ENCODE peak calls at places on chromosomes 6 and 20, in nine cellular contexts. R, T, Z, I, F, U, Q, H and P are unnamed samples. For H3K27me3 and H3K4me1, the result is how much of the 10 kb centered on the place peaks cover.

GRCh38 chr6:25053875-25054371 is 118.2 kb upstream of the RIPOR2 start:
- DNase-seq in R (no peak), T (no peak), Z (no peak), I (no peak), F (no peak), U (peak), Q (no peak), H (no peak), P (no peak)

GRCh38 chr6:96032646-96033045 is 16.9 kb downstream of the FUT9 start:
- DNase-seq in R (no peak), T (no peak), Z (no peak), I (no peak), F (no peak), U (no peak), Q (no peak), H (no peak), P (no peak)

GRCh38 chr20:40685349-40685748 is 3.7 kb downstream of the MAFB start:
- DNase-seq in R (no peak), T (no peak), Z (no peak), I (no peak), F (no peak), U (no peak), Q (no peak), H (no peak), P (no peak)

GRCh38 chr20:58024241-58024721 is 204.2 kb downstream of the ANKRD60 start:
- DNase-seq in R (no peak), T (no peak), Z (no peak), I (peak), F (no peak), U (no peak), Q (no peak), H (no peak), P (no peak)

GRCh38 chr6:19535351-19535750 is 301.8 kb upstream of the ID4 start:
- DNase-seq in R (no peak), T (no peak), Z (no peak), I (no peak), F (no peak), U (no peak), Q (no peak), H (no peak), P (peak)

GRCh38 chr6:32562931-32563330 is 26.7 kb downstream of the HLA-DRB1 start:
- DNase-seq in R (no peak), T (no peak), Z (no peak), I (no peak), F (no peak), U (no peak), Q (no peak), H (no peak), P (no peak)

GRCh38 chr20:43800186-43800585 is 73.4 kb upstream of the GTSF1L start:
- DNase-seq in R (no peak), T (no peak), Z (no peak), I (no peak), F (no peak), U (no peak), Q (no peak), H (no peak), P (no peak)

GRCh38 chr20:60138263-60139127 is 180.3 kb downstream of the CDH26 start:
- DNase-seq in R (peak), T (no peak), Z (no peak), I (peak), F (peak), U (peak), Q (peak), H (no peak), P (no peak)

GRCh38 chr6:13319891-13320564 is 8.3 kb downstream of the TBC1D7 start:
- DNase-seq in R (no peak), T (no peak), Z (no peak), I (no peak), F (no peak), U (no peak), Q (no peak), H (no peak), P (no peak)

GRCh38 chr6:41548098-41548840 is 2.1 kb downstream of the FOXP4 start:
- DNase-seq in R (no peak), T (no peak), Z (no peak), I (no peak), F (no peak), U (no peak), Q (peak), H (no peak), P (no peak)

GRCh38 chr20:3654326-3655031 is 8.7 kb downstream of the GFRA4 start:
- DNase-seq in R (no peak), T (no peak), Z (no peak), I (no peak), F (no peak), U (no peak), Q (no peak), H (peak), P (no peak)

GRCh38 chr6:77876300-77876699 is 223.5 kb downstream of the MEI4 start:
- DNase-seq in R (no peak), T (no peak), Z (no peak), I (no peak), F (no peak), U (no peak), Q (no peak), H (no peak), P (no peak)

GRCh38 chr6:130293800-130294199 is 71.0 kb upstream of the SAMD3 start:
- DNase-seq in R (no peak), T (no peak), Z (peak), I (peak), F (peak), U (peak), Q (no peak), H (no peak), P (peak)

GRCh38 chr6:144857086-144857485 is 572.0 kb downstream of the UTRN start:
- DNase-seq in R (no peak), T (no peak), Z (no peak), I (no peak), F (no peak), U (no peak), Q (no peak), H (no peak), P (no peak)

GRCh38 chr6:159941286-159942113 is 27.4 kb upstream of the IGF2R start:
- DNase-seq in R (no peak), T (no peak), Z (peak), I (no peak), F (peak), U (peak), Q (no peak), H (no peak), P (no peak)

GRCh38 chr6:128456510-128457244 is 63.7 kb downstream of the PTPRK start:
- DNase-seq in R (no peak), T (no peak), Z (no peak), I (no peak), F (no peak), U (no peak), Q (no peak), H (no peak), P (no peak)

GRCh38 chr6:167130008-167130677 is 7.2 kb downstream of the CCR6 start:
- DNase-seq in R (no peak), T (no peak), Z (no peak), I (no peak), F (no peak), U (no peak), Q (no peak), H (no peak), P (no peak)

GRCh38 chr6:82362868-82363267 is 749 bp upstream of the TPBG start:
- DNase-seq in R (no peak), T (no peak), Z (no peak), I (no peak), F (no peak), U (peak), Q (no peak), H (no peak), P (no peak)

GRCh38 chr6:31075528-31075927 is 36.8 kb downstream of the C6orf15 start:
- DNase-seq in R (no peak), T (no peak), Z (no peak), I (no peak), F (no peak), U (peak), Q (no peak), H (no peak), P (no peak)

GRCh38 chr6:166112580-166112979 is 55.1 kb downstream of the TBXT start:
- DNase-seq in R (no peak), T (no peak), Z (no peak), I (no peak), F (no peak), U (peak), Q (no peak), H (no peak), P (peak)

GRCh38 chr20:33814238-33814712 is 3.1 kb downstream of the CHMP4B start:
- DNase-seq in R (no peak), T (no peak), Z (no peak), I (peak), F (peak), U (peak), Q (no peak), H (no peak), P (no peak)

GRCh38 chr6:126574301-126574700 is 234.4 kb downstream of the CENPW start:
- DNase-seq in R (no peak), T (no peak), Z (no peak), I (no peak), F (no peak), U (no peak), Q (no peak), H (no peak), P (peak)

GRCh38 chr20:37640600-37641561 is 52.9 kb upstream of the CTNNBL1 start:
- DNase-seq in R (no peak), T (no peak), Z (no peak), I (no peak), F (no peak), U (peak), Q (no peak), H (peak), P (no peak)

GRCh38 chr6:53898026-53898795 is 103.4 kb downstream of the LRRC1 start:
- DNase-seq in R (no peak), T (no peak), Z (no peak), I (no peak), F (no peak), U (peak), Q (no peak), H (no peak), P (no peak)

GRCh38 chr6:56849876-56850275 is 105.0 kb upstream of the BEND6 start:
- DNase-seq in R (no peak), T (no peak), Z (no peak), I (no peak), F (no peak), U (peak), Q (no peak), H (no peak), P (no peak)

GRCh38 chr6:5116243-5116991 is 31.3 kb downstream of the PPP1R3G start:
- DNase-seq in R (no peak), T (no peak), Z (no peak), I (no peak), F (no peak), U (peak), Q (no peak), H (no peak), P (no peak)

GRCh38 chr20:37897008-37897548 is 5.8 kb upstream of the VSTM2L start:
- DNase-seq in R (peak), T (no peak), Z (no peak), I (no peak), F (no peak), U (no peak), Q (no peak), H (peak), P (peak)

GRCh38 chr6:27575594-27576361 is 102.9 kb upstream of the ZNF184 start:
- DNase-seq in R (no peak), T (no peak), Z (peak), I (no peak), F (no peak), U (no peak), Q (no peak), H (no peak), P (no peak)

GRCh38 chr6:6002809-6003333 is 3.9 kb downstream of the NRN1 start:
- DNase-seq in R (no peak), T (no peak), Z (no peak), I (no peak), F (no peak), U (no peak), Q (no peak), H (no peak), P (no peak)

GRCh38 chr6:169778646-169779045 is 27.2 kb downstream of the ERMARD start:
- DNase-seq in R (no peak), T (no peak), Z (no peak), I (peak), F (no peak), U (no peak), Q (no peak), H (no peak), P (no peak)

GRCh38 chr20:38127920-38128528 is 37.0 kb downstream of the TGM2 start:
- DNase-seq in R (no peak), T (no peak), Z (no peak), I (no peak), F (no peak), U (no peak), Q (no peak), H (no peak), P (no peak)

GRCh38 chr6:45310118-45310788 is 17.9 kb upstream of the RUNX2 start:
- DNase-seq in R (no peak), T (no peak), Z (no peak), I (no peak), F (peak), U (no peak), Q (no peak), H (no peak), P (no peak)

GRCh38 chr6:25017932-25018581 is 82.3 kb upstream of the RIPOR2 start:
- DNase-seq in R (peak), T (peak), Z (peak), I (peak), F (peak), U (peak), Q (peak), H (peak), P (peak)

GRCh38 chr20:17960927-17961599 is 7.5 kb downstream of the SNX5 start:
- DNase-seq in R (peak), T (no peak), Z (no peak), I (peak), F (no peak), U (peak), Q (no peak), H (no peak), P (peak)
- H3K4me3 ChIP-seq in R (peak), T (no peak), Z (no peak), I (no peak), F (no peak), U (peak), Q (no peak), H (no peak), P (no peak)

GRCh38 chr20:47782920-47783552 is 2.2 kb downstream of the SULF2 start:
- DNase-seq in R (no peak), T (no peak), Z (no peak), I (no peak), F (peak), U (no peak), Q (no peak), H (no peak), P (no peak)

GRCh38 chr20:47785321-47785899 is at the start of gene SULF2:
- DNase-seq in R (peak), T (no peak), Z (no peak), I (peak), F (peak), U (peak), Q (peak), H (peak), P (peak)

GRCh38 chr20:47785900-47786762 is 850 bp upstream of the SULF2 start:
- DNase-seq in R (peak), T (no peak), Z (peak), I (peak), F (peak), U (peak), Q (peak), H (peak), P (peak)

GRCh38 chr20:47784256-47784598 is 1.1 kb downstream of the SULF2 start:
- DNase-seq in R (no peak), T (no peak), Z (no peak), I (no peak), F (no peak), U (no peak), Q (no peak), H (no peak), P (no peak)

GRCh38 chr20:47784599-47785320 is 521 bp downstream of the SULF2 start:
- DNase-seq in R (peak), T (no peak), Z (no peak), I (peak), F (peak), U (peak), Q (peak), H (peak), P (peak)
- H3K27me3 ChIP-seq in R (under half), T (under half), Z (under half), I (under half), F (under half), U (half or more), Q (under half), H (under half), P (under half)

GRCh38 chr20:20267685-20268429 is 100.0 kb upstream of the INSM1 start:
- DNase-seq in R (no peak), T (no peak), Z (no peak), I (no peak), F (no peak), U (no peak), Q (no peak), H (peak), P (peak)
- H3K4me1 ChIP-seq in R (under half), T (under half), Z (under half), I (under half), F (under half), U (under half), Q (under half), H (under half), P (under half)

GRCh38 chr6:168647271-168647670 is 206.3 kb downstream of the SMOC2 start:
- DNase-seq in R (no peak), T (no peak), Z (no peak), I (no peak), F (no peak), U (no peak), Q (no peak), H (no peak), P (peak)

GRCh38 chr6:168649209-168649608 is 208.2 kb downstream of the SMOC2 start:
- DNase-seq in R (no peak), T (no peak), Z (no peak), I (no peak), F (no peak), U (no peak), Q (no peak), H (no peak), P (no peak)

GRCh38 chr6:168650686-168651085 is 209.7 kb downstream of the SMOC2 start:
- DNase-seq in R (no peak), T (no peak), Z (no peak), I (no peak), F (no peak), U (no peak), Q (no peak), H (no peak), P (no peak)

GRCh38 chr6:168648730-168649129 is 207.7 kb downstream of the SMOC2 start:
- DNase-seq in R (no peak), T (no peak), Z (no peak), I (no peak), F (no peak), U (no peak), Q (no peak), H (no peak), P (no peak)

DNA sequence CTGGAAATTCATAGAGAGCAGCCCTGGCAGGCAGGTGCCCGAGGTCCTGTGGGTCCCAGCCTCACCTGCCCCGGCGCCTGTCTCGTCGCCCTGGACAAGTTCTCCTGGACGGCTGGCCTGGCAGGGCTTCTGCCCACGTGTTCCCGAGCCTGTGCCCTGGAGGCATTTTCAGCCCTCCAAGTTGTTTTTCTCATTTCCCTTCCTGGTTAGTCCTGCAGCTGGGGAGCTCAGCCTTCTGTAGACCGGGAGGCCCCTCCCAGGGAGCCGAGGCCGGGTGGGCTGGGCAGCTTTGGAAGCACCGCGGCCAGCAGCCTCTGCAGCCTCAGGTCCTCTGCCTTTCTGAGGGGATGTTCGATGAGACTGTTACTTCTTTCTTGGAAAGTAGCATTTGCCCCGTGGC is 207.3 kb downstream of the SMOC2 start:
- DNase-seq in R (no peak), T (no peak), Z (no peak), I (no peak), F (no peak), U (no peak), Q (no peak), H (peak), P (peak)
- H3K4me3 ChIP-seq in R (peak), T (no peak), Z (no peak), I (no peak), F (no peak), U (no peak), Q (no peak), H (peak), P (no peak)

DNA sequence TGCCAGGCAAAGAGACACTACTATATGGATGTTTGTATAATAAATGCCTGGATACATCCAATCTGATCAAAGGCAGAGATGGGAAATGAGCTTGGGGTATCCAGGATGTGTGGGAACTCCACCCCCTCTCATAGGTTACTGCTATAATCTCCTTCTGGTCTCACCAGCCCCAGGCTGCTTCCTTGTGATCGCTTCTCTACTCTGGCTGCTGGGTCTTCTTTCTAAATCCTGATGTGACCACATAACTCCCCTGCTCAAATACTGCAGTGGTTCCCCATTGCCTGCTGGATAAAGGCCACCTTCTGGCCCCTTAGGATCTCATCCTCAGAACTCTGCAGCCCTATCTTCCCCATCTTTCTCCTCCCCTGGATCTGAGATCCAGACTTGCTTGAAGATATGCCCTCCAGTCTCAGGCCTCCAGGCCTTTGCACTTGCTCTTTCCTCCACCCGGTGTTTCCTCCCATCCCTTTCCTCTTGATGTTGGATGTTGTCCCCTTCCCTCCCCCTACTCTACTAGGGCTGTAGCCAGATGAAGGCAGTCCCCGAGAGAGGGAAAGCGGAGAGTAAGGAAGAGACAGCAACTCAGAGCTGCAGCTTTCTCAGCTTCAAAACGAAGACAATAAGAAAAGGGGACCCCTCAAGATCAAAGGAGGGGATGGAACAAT is 828 bp upstream of the XKR7 start:
- DNase-seq in R (no peak), T (no peak), Z (no peak), I (no peak), F (no peak), U (no peak), Q (no peak), H (no peak), P (no peak)
- H3K27me3 ChIP-seq in R (half or more), T (under half), Z (half or more), I (under half), F (half or more), U (half or more), Q (under half), H (under half), P (under half)

GRCh38 chr6:63674635-63675034 is 39.0 kb downstream of the PHF3 start:
- DNase-seq in R (no peak), T (no peak), Z (no peak), I (no peak), F (no peak), U (no peak), Q (no peak), H (no peak), P (no peak)

GRCh38 chr6:63673692-63674091 is 38.1 kb downstream of the PHF3 start:
- DNase-seq in R (no peak), T (no peak), Z (no peak), I (no peak), F (no peak), U (no peak), Q (no peak), H (no peak), P (no peak)

GRCh38 chr6:63675138-63675537 is 39.5 kb downstream of the PHF3 start:
- DNase-seq in R (no peak), T (no peak), Z (no peak), I (no peak), F (no peak), U (no peak), Q (no peak), H (no peak), P (no peak)

GRCh38 chr6:63671098-63671754 is 35.6 kb downstream of the PHF3 start:
- DNase-seq in R (no peak), T (no peak), Z (no peak), I (no peak), F (no peak), U (no peak), Q (no peak), H (no peak), P (no peak)

DNA sequence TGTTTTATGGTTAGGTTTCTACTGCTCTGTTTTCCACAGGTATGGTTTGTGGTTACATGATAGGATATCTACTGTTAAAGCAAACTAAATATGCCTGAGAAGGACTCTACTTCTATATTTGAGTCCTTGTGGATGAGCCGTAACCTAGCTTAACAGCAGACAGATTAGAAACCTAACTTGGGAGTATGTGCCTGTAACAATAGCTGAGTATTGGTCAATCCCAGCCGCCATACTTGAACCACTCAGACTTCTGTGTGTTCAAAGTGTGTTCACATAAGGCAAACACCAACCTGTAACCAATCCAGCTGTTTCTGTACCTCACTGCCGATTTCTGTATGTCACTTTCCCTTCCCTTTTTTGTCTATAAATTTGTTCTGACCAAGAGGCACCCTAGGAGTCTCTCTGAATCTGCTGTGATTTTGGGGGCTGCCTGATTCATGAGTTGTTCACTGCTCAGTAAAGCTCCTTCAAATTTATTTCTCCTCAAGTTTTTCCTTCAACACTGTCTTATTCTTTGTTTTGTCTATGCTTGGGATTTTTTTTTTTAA is 37.1 kb downstream of the PHF3 start:
- DNase-seq in R (no peak), T (no peak), Z (no peak), I (no peak), F (no peak), U (no peak), Q (no peak), H (no peak), P (no peak)
- H3K4me1 ChIP-seq in R (half or more), T (under half), Z (under half), I (under half), F (under half), U (under half), Q (half or more), H (under half), P (under half)

GRCh38 chr6:133894369-133894768 is 5.5 kb downstream of the TCF21 start:
- DNase-seq in R (no peak), T (no peak), Z (no peak), I (no peak), F (no peak), U (no peak), Q (no peak), H (no peak), P (no peak)
- H3K4me3 ChIP-seq in R (peak), T (no peak), Z (no peak), I (no peak), F (no peak), U (no peak), Q (no peak), H (no peak), P (no peak)